ENCODE peak calls at places on chromosomes 2 and 18, in six cellular contexts. Q is lower leg skin, L is stomach, T is uterus, X is HCT116, B is heart left ventricle. H is an unnamed sample.
A peak's percentile ranks its signal among the peaks of the same experiment; 100 is the strongest.

GRCh38 chr2:96554293-96555145 is 18.0 kb downstream of the ARID5A start:
- DNase-seq in T (peak; percentile 73), X (peak; percentile 26), L (peak; percentile 76), Q (no peak), B (peak; percentile 87), H (peak; percentile 75)

GRCh38 chr2:55370208-55370607 is 49.4 kb downstream of the CCDC88A start:
- DNase-seq in L (no peak), Q (no peak), B (no peak), T (no peak), X (no peak), H (no peak)

GRCh38 chr2:208531361-208531760 is 124.8 kb downstream of the PTH2R start:
- DNase-seq in B (no peak), L (no peak), X (no peak), Q (no peak), T (no peak), H (no peak)

GRCh38 chr2:125172181-125172580 is 1147.1 kb downstream of the CNTNAP5 start:
- DNase-seq in B (no peak), L (no peak), X (no peak), Q (no peak), T (no peak), H (no peak)

GRCh38 chr18:2597639-2598038 is 26.3 kb downstream of the NDC80 start:
- DNase-seq in B (no peak), L (no peak), Q (no peak), X (no peak), T (no peak), H (no peak)

GRCh38 chr18:10190564-10190963 is 263.9 kb upstream of the APCDD1 start:
- DNase-seq in B (no peak), X (no peak), L (no peak), T (no peak), Q (no peak), H (no peak)

GRCh38 chr2:219523031-219523671 is 8.9 kb downstream of the ASIC4 start:
- DNase-seq in T (peak; percentile 49), L (no peak), B (no peak), Q (no peak), X (no peak), H (no peak)

GRCh38 chr2:172834881-172835280 is 99.2 kb downstream of the RAPGEF4 start:
- DNase-seq in T (no peak), L (no peak), Q (no peak), X (no peak), B (no peak), H (no peak)

GRCh38 chr2:217987391-217987790 is 15.4 kb downstream of the TNS1 start:
- DNase-seq in X (no peak), Q (no peak), B (peak; percentile 16), L (no peak), T (no peak), H (no peak)

GRCh38 chr18:78730564-78731422 is 248.8 kb upstream of the SALL3 start:
- DNase-seq in B (no peak), L (peak; percentile 14), Q (no peak), T (peak; percentile 6), X (no peak), H (no peak)

GRCh38 chr2:174785481-174785880 is 21.2 kb upstream of the CHRNA1 start:
- DNase-seq in Q (no peak), X (no peak), T (no peak), L (no peak), B (no peak), H (no peak)

GRCh38 chr2:217456016-217456415 is 546.8 kb downstream of the TNS1 start:
- DNase-seq in Q (no peak), B (no peak), L (no peak), X (no peak), T (no peak), H (no peak)

GRCh38 chr2:46779447-46779941 is 136.1 kb downstream of the MCFD2 start:
- DNase-seq in B (no peak), Q (no peak), L (no peak), T (peak; percentile 43), X (no peak), H (no peak)

DNA sequence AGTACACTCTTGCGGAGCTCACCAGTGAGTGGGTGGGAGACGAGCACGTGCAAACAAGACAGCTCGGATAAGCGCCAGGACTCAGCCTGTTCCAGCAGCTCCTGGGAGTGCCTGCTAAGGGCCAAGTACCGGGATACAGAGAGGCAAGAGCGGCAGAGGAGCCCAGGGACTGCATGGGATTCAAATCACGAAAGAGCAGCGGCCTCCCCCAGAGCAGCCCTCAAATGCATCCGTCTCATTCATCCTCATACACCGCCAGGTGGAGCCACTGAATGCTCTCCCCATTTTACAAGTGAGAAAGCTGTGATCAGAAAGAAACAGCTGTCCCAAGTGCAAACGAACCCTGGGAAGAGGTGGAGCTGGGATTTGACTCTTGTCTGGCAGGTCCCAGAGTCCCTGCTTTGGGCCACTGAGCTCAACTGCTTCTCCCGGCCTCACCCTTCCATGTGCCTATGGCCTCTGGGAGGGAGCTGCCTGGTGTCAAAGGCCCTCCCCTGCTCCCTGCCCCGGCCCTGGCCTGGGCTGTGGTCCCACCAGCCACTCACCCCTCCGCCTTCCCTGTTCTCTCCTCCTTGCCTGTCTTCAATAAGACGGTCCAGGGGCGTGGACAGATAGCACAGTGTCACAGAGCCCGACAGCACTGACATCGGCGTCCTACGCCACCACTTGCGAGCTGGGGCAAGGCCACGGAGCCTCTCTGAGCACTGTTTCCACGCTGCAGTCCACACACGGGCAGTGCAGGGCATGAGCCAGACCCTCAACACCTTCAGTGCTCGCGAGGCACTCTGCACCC is 72.8 kb upstream of the TAF1B start:
- DNase-seq in B (peak; percentile 70), Q (peak; percentile 74), L (peak; percentile 70), X (peak; percentile 42), T (peak; percentile 54), H (peak; percentile 82)
- H3K4me3 ChIP-seq in B (no peak overlapping the region), Q (no peak overlapping the region), L (no peak overlapping the region), X (no peak overlapping the region), T (no peak overlapping the region), H (no peak overlapping the region)

DNA sequence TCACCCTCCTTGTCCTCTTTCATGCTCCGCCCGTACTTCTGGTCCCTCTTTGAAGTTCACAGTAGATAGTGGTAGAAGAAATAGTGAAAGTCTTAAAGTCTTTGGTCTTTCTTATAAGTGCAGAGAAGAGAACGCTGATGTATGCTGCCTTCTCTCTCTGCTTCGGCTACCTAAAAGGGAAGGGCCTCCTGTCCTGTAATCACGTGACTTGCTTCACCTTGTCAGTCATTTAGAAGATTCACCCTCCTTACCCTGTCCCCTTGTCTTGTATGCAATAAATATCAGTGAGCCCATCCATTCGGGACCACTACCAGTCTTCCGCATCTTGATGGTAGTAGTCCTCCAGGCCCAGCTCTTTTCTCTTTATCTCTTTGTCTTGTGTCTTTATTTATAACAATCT is 144.6 kb downstream of the ARL4C start:
- DNase-seq in T (no peak), L (no peak), B (no peak), Q (no peak), X (no peak), H (no peak)
- TF ChIP-seq POLR2A in T (no peak), L (no peak), B (no peak), Q (no peak), X (no peak), H (no peak)

GRCh38 chr2:69683170-69683971 is 39.8 kb upstream of the AAK1 start:
- DNase-seq in T (peak; percentile 80), L (no peak), B (no peak), Q (no peak), X (no peak), H (no peak)
- H3K4me3 ChIP-seq in T (no peak overlapping the region), L (no peak overlapping the region), B (peak overlapping the region; percentile 4), Q (no peak overlapping the region), X (no peak overlapping the region), H (no peak overlapping the region)

GRCh38 chr18:45726603-45727002 is 2.6 kb downstream of the SLC14A1 start:
- DNase-seq in B (no peak), T (no peak), L (no peak), X (no peak), Q (no peak), H (no peak)

GRCh38 chr18:45723921-45724320 is at the start of gene SLC14A1:
- DNase-seq in X (no peak), Q (no peak), L (no peak), B (no peak), T (no peak), H (no peak)

GRCh38 chr18:45724591-45724990 is 610 bp downstream of the SLC14A1 start:
- DNase-seq in L (no peak), B (no peak), T (no peak), X (no peak), Q (no peak), H (no peak)

GRCh38 chr18:45719106-45719505 is 4.9 kb upstream of the SLC14A1 start:
- DNase-seq in X (no peak), L (no peak), B (no peak), T (no peak), Q (no peak), H (no peak)

DNA sequence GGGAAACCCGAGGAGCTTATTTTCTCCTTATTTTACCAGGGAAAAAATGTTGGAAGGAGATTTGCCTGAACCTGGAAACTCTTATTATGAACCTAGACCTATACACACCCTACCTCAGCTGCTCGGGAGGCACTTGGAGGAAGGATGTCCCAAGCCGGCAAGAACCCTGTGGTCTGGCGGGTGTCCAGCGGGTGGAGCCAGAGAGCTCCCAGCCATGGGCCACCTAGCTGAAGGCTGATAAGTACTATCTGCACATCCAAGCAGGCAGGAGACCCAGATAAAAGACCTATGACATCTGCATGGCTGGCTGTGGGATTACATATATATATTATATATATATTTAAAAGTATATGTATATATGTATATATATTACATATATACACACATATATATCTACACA is 1.1 kb upstream of the SLC14A1 start:
- DNase-seq in X (peak; percentile 57), B (peak; percentile 89), T (peak; percentile 30), L (peak; percentile 88), Q (peak; percentile 31), H (peak; percentile 56)
- TF ChIP-seq POLR2A in X (no peak), B (no peak), T (no peak), L (no peak), Q (no peak), H (no peak)

DNA sequence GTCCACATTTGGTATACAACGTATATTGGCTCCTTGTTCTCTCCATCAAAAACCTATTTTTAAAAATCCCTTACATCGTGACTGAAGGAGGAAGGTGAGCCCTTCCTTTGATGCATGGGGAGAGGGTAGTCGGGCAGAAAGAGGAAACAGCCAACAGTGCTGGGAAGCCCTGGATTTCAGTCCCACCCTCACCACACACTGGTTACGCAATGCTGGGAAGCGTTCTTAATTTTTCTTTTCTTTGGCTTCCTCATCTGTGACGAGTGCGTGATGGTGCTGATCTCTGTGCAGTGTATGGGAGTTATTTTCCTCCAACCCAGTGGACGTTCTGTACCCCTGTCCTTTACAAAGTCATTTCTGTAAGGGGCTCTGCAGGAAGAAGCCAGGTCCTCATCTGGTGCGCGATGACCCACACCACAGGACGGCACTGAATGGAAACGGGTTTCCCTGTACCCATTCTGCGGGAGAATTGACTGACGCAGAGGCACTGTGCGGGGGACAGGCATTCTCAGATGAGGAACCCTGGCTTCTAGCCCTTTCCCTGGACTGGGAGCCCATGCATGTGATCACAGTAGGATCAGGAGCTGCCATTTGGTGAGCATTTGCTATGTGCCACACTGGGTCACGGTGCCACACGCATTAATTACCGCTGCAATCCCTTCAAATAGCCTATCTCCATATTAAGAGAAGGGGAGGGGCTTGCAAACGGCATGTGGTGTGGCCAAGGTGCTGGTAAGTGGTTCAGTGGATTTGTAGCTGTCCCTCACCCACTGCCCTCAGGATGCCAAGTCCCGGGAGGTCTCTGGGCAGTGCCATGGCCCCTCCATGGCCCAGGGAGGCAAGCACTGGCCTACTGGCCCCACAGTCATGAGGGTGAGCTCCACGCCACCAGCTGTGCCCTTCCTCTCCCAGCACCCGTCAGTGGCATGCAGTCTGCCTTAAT is 4.3 kb downstream of the COLEC11 start:
- DNase-seq in L (no peak), T (no peak), X (no peak), B (no peak), Q (no peak), H (no peak)
- H3K4me3 ChIP-seq in L (no peak overlapping the region), T (no peak overlapping the region), X (no peak overlapping the region), B (no peak overlapping the region), Q (no peak overlapping the region), H (no peak overlapping the region)

GRCh38 chr2:85755122-85756027 is 1.6 kb downstream of the ATOH8 start:
- DNase-seq in L (no peak), T (no peak), Q (no peak), B (peak; percentile 66), X (no peak), H (no peak)
- TF ChIP-seq POLR2A in L (no peak), T (no peak), Q (no peak), B (no peak), X (no peak), H (no peak)